ENCODE peak calls at places on chromosomes 4 and X, in ten cellular contexts. Q, J, X, N, L, S, O, D, V and P are unnamed samples.

GRCh38 chr4:173507471-173508385 is 22.3 kb downstream of the HAND2 start:
- DNase-seq in N (no peak), Q (no peak), S (no peak), X (no peak), V (peak), O (no peak), L (no peak), D (no peak), J (no peak), P (no peak)

GRCh38 chr4:47543331-47543730 is 58.3 kb downstream of the ATP10D start:
- DNase-seq in V (no peak), S (no peak), O (no peak), X (peak), L (no peak), Q (no peak), D (no peak), N (no peak), J (no peak), P (peak)

GRCh38 chr4:87974856-87975462 is 555 bp upstream of the SPP1 start:
- DNase-seq in J (no peak), V (no peak), S (no peak), L (no peak), X (no peak), D (peak), N (no peak), Q (peak), O (no peak), P (no peak)

GRCh38 chr4:100420571-100420970 is 97.3 kb downstream of the EMCN start:
- DNase-seq in O (no peak), D (no peak), L (no peak), V (no peak), Q (peak), X (peak), N (no peak), J (no peak), S (no peak), P (no peak)

GRCh38 chrX:103825881-103826280 is 6.2 kb downstream of the RAB9B start:
- DNase-seq in Q (no peak), X (no peak), V (no peak), S (no peak), N (no peak), O (no peak), L (no peak), J (no peak), D (no peak), P (no peak)

GRCh38 chrX:48468247-48468671 is 1.8 kb downstream of the SLC38A5 start:
- DNase-seq in L (no peak), N (no peak), X (no peak), D (no peak), J (no peak), V (peak), S (peak), O (no peak), Q (no peak), P (no peak)

GRCh38 chrX:29435396-29435795 is 780.0 kb upstream of the MAGEB2 start:
- DNase-seq in V (no peak), O (no peak), S (no peak), X (peak), L (no peak), N (no peak), Q (no peak), J (no peak), D (no peak), P (no peak)

GRCh38 chr4:142406051-142406549 is 440.0 kb downstream of the INPP4B start:
- DNase-seq in S (no peak), N (no peak), D (peak), X (peak), Q (peak), J (no peak), V (no peak), O (peak), L (no peak), P (peak)

GRCh38 chr4:46931981-46932380 is 22.9 kb upstream of the COX7B2 start:
- DNase-seq in O (peak), N (no peak), X (peak), S (no peak), L (no peak), J (peak), V (no peak), D (peak), Q (peak), P (peak)

GRCh38 chrX:136745215-136746173 is 35.2 kb downstream of the ARHGEF6 start:
- DNase-seq in V (no peak), Q (no peak), L (no peak), D (no peak), J (no peak), S (no peak), O (no peak), N (no peak), X (no peak), P (no peak)

GRCh38 chr4:184157322-184157721 is 60.4 kb downstream of the ENPP6 start:
- DNase-seq in J (no peak), D (no peak), N (no peak), V (no peak), L (no peak), X (no peak), O (no peak), Q (no peak), S (no peak), P (no peak)

GRCh38 chr4:86592553-86593249 is 1.4 kb upstream of the PTPN13 start:
- DNase-seq in S (no peak), N (no peak), J (no peak), D (no peak), O (no peak), X (peak), V (no peak), Q (peak), L (no peak), P (peak)

GRCh38 chrX:64642482-64642881 is 247.2 kb upstream of the MTMR8 start:
- DNase-seq in V (no peak), J (peak), X (no peak), S (no peak), O (no peak), N (no peak), Q (no peak), L (no peak), D (peak), P (no peak)

GRCh38 chrX:85244411-85245210 is 820 bp downstream of the ZNF711 start:
- DNase-seq in X (peak), J (peak), O (peak), V (peak), N (no peak), D (peak), S (no peak), L (no peak), Q (peak), P (no peak)

GRCh38 chr4:141455651-141456050 is 180.7 kb upstream of the IL15 start:
- DNase-seq in D (no peak), N (no peak), X (peak), S (no peak), V (no peak), O (no peak), L (no peak), J (no peak), Q (peak), P (peak)

GRCh38 chr4:73631565-73632226 is 11.5 kb upstream of the RASSF6 start:
- DNase-seq in V (no peak), J (no peak), X (no peak), D (no peak), S (no peak), N (no peak), Q (no peak), O (no peak), L (no peak), P (no peak)

GRCh38 chrX:75038925-75039324 is 113.7 kb upstream of the NEXMIF start:
- DNase-seq in J (peak), S (no peak), O (no peak), V (no peak), X (peak), N (no peak), Q (peak), L (no peak), D (no peak), P (peak)

GRCh38 chrX:20252392-20253231 is 14.1 kb downstream of the RPS6KA3 start:
- DNase-seq in X (peak), J (peak), L (no peak), O (peak), S (peak), Q (peak), D (peak), V (peak), N (no peak), P (peak)

GRCh38 chr4:3114377-3114776 is 39.9 kb downstream of the HTT start:
- DNase-seq in V (no peak), L (no peak), Q (no peak), S (no peak), D (no peak), O (no peak), J (no peak), N (no peak), X (no peak), P (no peak)

GRCh38 chrX:137194164-137194563 is 160.4 kb upstream of the GPR101 start:
- DNase-seq in L (no peak), N (no peak), S (peak), D (peak), J (peak), Q (peak), O (peak), V (peak), X (peak), P (peak)